ENCODE peak calls at places on chromosomes 16 and 17, in five cellular contexts. Y is activated CD8-positive, alpha-beta T cell treated with anti-CD3 and anti-CD28 coated beads, Interleukin-2, amount 10 ng/mL, durations not matched to agents 7 days and 5 days; C is activated T-cell treated with anti-CD3 and anti-CD28 coated beads for 48 hours; J is NCI-H1105; G is HCT116. K is an unnamed sample.

GRCh38 chr17:1485311-1485747 is 7.2 kb downstream of the MYO1C start:
- DNase-seq in G (no peak), Y (no peak), J (no peak), C (no peak), K (peak; percentile 65)

GRCh38 chr17:41531993-41532392 is 3.9 kb upstream of the KRT19 start:
- DNase-seq in Y (no peak), G (no peak), J (no peak), C (no peak), K (no peak)

GRCh38 chr17:41972571-41973411 is 6.2 kb downstream of the CNP start:
- DNase-seq in G (no peak), Y (no peak), J (no peak), C (no peak), K (no peak)

GRCh38 chr16:67428146-67428731 is 2.7 kb upstream of the HSD11B2 start:
- DNase-seq in J (peak; percentile 31), Y (peak; percentile 71), G (peak; percentile 42), C (peak; percentile 55), K (peak; percentile 82)

GRCh38 chr16:75319513-75320401 is 68.3 kb upstream of the BCAR1 start:
- DNase-seq in C (no peak), Y (peak; percentile 60), J (no peak), G (no peak), K (peak; percentile 81)

GRCh38 chr17:27644586-27644985 is 13.6 kb downstream of the LGALS9 start:
- DNase-seq in C (no peak), J (no peak), Y (no peak), G (no peak), K (no peak)

GRCh38 chr16:12178251-12178990 is 201.9 kb downstream of the SNX29 start:
- DNase-seq in C (no peak), G (no peak), J (no peak), Y (no peak), K (peak; percentile 86)

GRCh38 chr16:74560912-74561311 is 46.0 kb downstream of the GLG1 start:
- DNase-seq in J (no peak), G (no peak), C (no peak), Y (no peak), K (no peak)

GRCh38 chr17:40139566-40140058 is 725 bp upstream of the CASC3 start:
- DNase-seq in Y (no peak), J (no peak), G (no peak), C (no peak), K (no peak)

GRCh38 chr16:10970065-10970464 is 25.7 kb downstream of the CLEC16A start:
- DNase-seq in G (no peak), C (no peak), J (no peak), Y (no peak), K (no peak)

GRCh38 chr16:85354623-85355514 is 242.6 kb upstream of the CIBAR2 start:
- DNase-seq in Y (no peak), G (no peak), J (no peak), C (no peak), K (peak; percentile 87)

GRCh38 chr17:39099686-39100293 is 51.6 kb downstream of the PLXDC1 start:
- DNase-seq in C (no peak), G (no peak), Y (no peak), J (no peak), K (no peak)

GRCh38 chr16:67412294-67412693 is 4.0 kb downstream of the ZDHHC1 start:
- DNase-seq in J (no peak), C (no peak), Y (no peak), G (no peak), K (no peak)

GRCh38 chr16:88376835-88377726 is 5.7 kb upstream of the ZNF469 start:
- DNase-seq in G (no peak), J (no peak), C (no peak), Y (no peak), K (peak; percentile 84)

GRCh38 chr17:36524428-36524876 is 10.2 kb downstream of the MYO19 start:
- DNase-seq in G (no peak), Y (no peak), J (no peak), C (peak; percentile 4), K (no peak)

GRCh38 chr16:48330133-48330846 is 54.9 kb downstream of the SIAH1 start:
- DNase-seq in Y (no peak), G (no peak), C (no peak), J (no peak), K (peak; percentile 19)

GRCh38 chr17:55774834-55775233 is 24.0 kb downstream of the PCTP start:
- DNase-seq in G (no peak), C (no peak), Y (no peak), J (no peak), K (no peak)

GRCh38 chr16:46690281-46691178 is 1.1 kb downstream of the ORC6 start:
- DNase-seq in G (no peak), Y (no peak), J (no peak), C (no peak), K (peak; percentile 11)

GRCh38 chr17:48510761-48511604 is 19.8 kb downstream of the HOXB1 start:
- DNase-seq in G (no peak), Y (peak; percentile 67), J (no peak), C (no peak), K (peak; percentile 66)

GRCh38 chr16:86983621-86984020 is 333.6 kb downstream of the C16orf95 start:
- DNase-seq in Y (no peak), G (no peak), J (no peak), C (no peak), K (no peak)

GRCh38 chr17:56262854-56263253 is 109.6 kb downstream of the ANKFN1 start:
- DNase-seq in G (no peak), Y (no peak), J (no peak), C (no peak), K (no peak)

GRCh38 chr17:66431910-66432309 is 129.5 kb downstream of the PRKCA start:
- DNase-seq in J (no peak), C (no peak), G (no peak), Y (no peak), K (peak; percentile 89)

GRCh38 chr17:75685508-75685907 is 18.4 kb downstream of the SAP30BP start:
- DNase-seq in C (no peak), J (no peak), Y (no peak), G (no peak), K (no peak)

GRCh38 chr17:76039121-76039520 is 12.0 kb upstream of the EVPL start:
- DNase-seq in C (no peak), G (no peak), J (no peak), Y (no peak), K (no peak)

GRCh38 chr16:52439171-52439701 is 107.7 kb downstream of the TOX3 start:
- DNase-seq in J (no peak), Y (no peak), G (no peak), C (no peak), K (no peak)

GRCh38 chr17:61402978-61403845 is 3.6 kb downstream of the TBX2 start:
- DNase-seq in G (no peak), J (peak; percentile 67), C (no peak), Y (no peak), K (no peak)

GRCh38 chr17:31291820-31292219 is 5.2 kb downstream of the OMG start:
- DNase-seq in Y (no peak), G (no peak), C (no peak), J (no peak), K (no peak)

GRCh38 chr17:34474706-34475105 is 104.7 kb upstream of the TMEM132E start:
- DNase-seq in G (no peak), Y (no peak), J (no peak), C (no peak), K (no peak)

GRCh38 chr16:74492976-74493375 is 71.7 kb upstream of the CLEC18B start:
- DNase-seq in C (no peak), J (no peak), G (no peak), Y (no peak), K (no peak)

GRCh38 chr17:77842148-77842905 is 116.2 kb upstream of the TNRC6C start:
- DNase-seq in J (no peak), G (no peak), C (no peak), Y (no peak), K (peak; percentile 71)

GRCh38 chr17:63425478-63425877 is 20.6 kb downstream of the CYB561 start:
- DNase-seq in G (peak; percentile 78), Y (peak; percentile 83), J (peak; percentile 65), C (peak; percentile 60), K (peak; percentile 87)

K was measured in GM03348.